ENCODE peak calls at places on chromosome X, in five cellular contexts. One of them, this sample, is unnamed.
A peak's percentile ranks its signal among the peaks of the same experiment; 100 is the strongest.

GRCh38 chrX:48890934-48891401 is 6.6 kb downstream of the TIMM17B start:
- DNase-seq in neural crest cell: no peak
- DNase-seq in fibroblast of mammary gland: no peak
- DNase-seq in stimulated activated CD8-positive, alpha-beta memory T cell treated with anti-CD3 and anti-CD28 coated beads, Interleukin-15, amount 100 ng/mL, for 4 hours: no peak
- DNase-seq in stimulated activated CD4-positive, alpha-beta T cell treated with anti-CD3 and anti-CD28 coated beads, Interleukin-15, amount 100 ng/mL, for 24 hours: no peak
- DNase-seq in this sample: no peak

GRCh38 chrX:15497865-15498264 is 2.7 kb upstream of the BMX start:
- DNase-seq in neural crest cell: peak; percentile 76
- DNase-seq in stimulated activated CD8-positive, alpha-beta memory T cell treated with anti-CD3 and anti-CD28 coated beads, Interleukin-15, amount 100 ng/mL, for 4 hours: no peak
- DNase-seq in stimulated activated CD4-positive, alpha-beta T cell treated with anti-CD3 and anti-CD28 coated beads, Interleukin-15, amount 100 ng/mL, for 24 hours: peak; percentile 54
- DNase-seq in fibroblast of mammary gland: peak; percentile 42
- DNase-seq in this sample: peak; percentile 74

GRCh38 chrX:107715331-107716044 is 60.1 kb downstream of the TSC22D3 start:
- DNase-seq in stimulated activated CD4-positive, alpha-beta T cell treated with anti-CD3 and anti-CD28 coated beads, Interleukin-15, amount 100 ng/mL, for 24 hours: peak; percentile 10
- DNase-seq in stimulated activated CD8-positive, alpha-beta memory T cell treated with anti-CD3 and anti-CD28 coated beads, Interleukin-15, amount 100 ng/mL, for 4 hours: no peak
- DNase-seq in fibroblast of mammary gland: peak; percentile 49
- DNase-seq in neural crest cell: no peak
- DNase-seq in this sample: no peak

GRCh38 chrX:70479970-70480659 is 35.5 kb downstream of the DLG3 start:
- DNase-seq in stimulated activated CD4-positive, alpha-beta T cell treated with anti-CD3 and anti-CD28 coated beads, Interleukin-15, amount 100 ng/mL, for 24 hours: no peak
- DNase-seq in stimulated activated CD8-positive, alpha-beta memory T cell treated with anti-CD3 and anti-CD28 coated beads, Interleukin-15, amount 100 ng/mL, for 4 hours: no peak
- DNase-seq in neural crest cell: no peak
- DNase-seq in fibroblast of mammary gland: peak; percentile 41
- DNase-seq in this sample: no peak

GRCh38 chrX:103556941-103557340 is 28.4 kb upstream of the TCEAL4 start:
- DNase-seq in stimulated activated CD8-positive, alpha-beta memory T cell treated with anti-CD3 and anti-CD28 coated beads, Interleukin-15, amount 100 ng/mL, for 4 hours: no peak
- DNase-seq in neural crest cell: no peak
- DNase-seq in stimulated activated CD4-positive, alpha-beta T cell treated with anti-CD3 and anti-CD28 coated beads, Interleukin-15, amount 100 ng/mL, for 24 hours: no peak
- DNase-seq in fibroblast of mammary gland: no peak
- DNase-seq in this sample: no peak

GRCh38 chrX:15579778-15580747 is 20.7 kb downstream of the ACE2 start:
- DNase-seq in stimulated activated CD8-positive, alpha-beta memory T cell treated with anti-CD3 and anti-CD28 coated beads, Interleukin-15, amount 100 ng/mL, for 4 hours: no peak
- DNase-seq in stimulated activated CD4-positive, alpha-beta T cell treated with anti-CD3 and anti-CD28 coated beads, Interleukin-15, amount 100 ng/mL, for 24 hours: no peak
- DNase-seq in fibroblast of mammary gland: no peak
- DNase-seq in neural crest cell: no peak
- DNase-seq in this sample: no peak

GRCh38 chrX:139126493-139126892 is 404.0 kb upstream of the F9 start:
- DNase-seq in neural crest cell: no peak
- DNase-seq in stimulated activated CD4-positive, alpha-beta T cell treated with anti-CD3 and anti-CD28 coated beads, Interleukin-15, amount 100 ng/mL, for 24 hours: no peak
- DNase-seq in stimulated activated CD8-positive, alpha-beta memory T cell treated with anti-CD3 and anti-CD28 coated beads, Interleukin-15, amount 100 ng/mL, for 4 hours: no peak
- DNase-seq in fibroblast of mammary gland: peak; percentile 8
- DNase-seq in this sample: peak; percentile 58

GRCh38 chrX:11406109-11406755 is 113.0 kb downstream of the AMELX start:
- DNase-seq in stimulated activated CD4-positive, alpha-beta T cell treated with anti-CD3 and anti-CD28 coated beads, Interleukin-15, amount 100 ng/mL, for 24 hours: no peak
- DNase-seq in stimulated activated CD8-positive, alpha-beta memory T cell treated with anti-CD3 and anti-CD28 coated beads, Interleukin-15, amount 100 ng/mL, for 4 hours: no peak
- DNase-seq in neural crest cell: no peak
- DNase-seq in fibroblast of mammary gland: peak; percentile 59
- DNase-seq in this sample: no peak